ENCODE peak calls at places on chromosomes 5 and 9, in four cellular contexts. One of them, this sample, is unnamed.
A peak's percentile ranks its signal among the peaks of the same experiment; 100 is the strongest.

GRCh38 chr5:143594913-143595818 is 191.7 kb upstream of the NR3C1 start:
- DNase-seq in heart right ventricle: no peak
- DNase-seq in foreskin keratinocyte: peak; percentile 48
- DNase-seq in ovary: no peak
- DNase-seq in this sample: no peak

GRCh38 chr9:127397722-127398647 is 1.0 kb downstream of the SLC2A8 start:
- DNase-seq in heart right ventricle: peak; percentile 39
- DNase-seq in foreskin keratinocyte: no peak
- DNase-seq in ovary: peak; percentile 67
- DNase-seq in this sample: peak; percentile 70

GRCh38 chr5:150599917-150600511 is 40.4 kb upstream of the SYNPO start:
- DNase-seq in ovary: peak; percentile 91
- DNase-seq in heart right ventricle: peak; percentile 91
- DNase-seq in foreskin keratinocyte: peak; percentile 93
- DNase-seq in this sample: peak; percentile 83

GRCh38 chr5:76960004-76960625 is 7.3 kb downstream of the CRHBP start:
- DNase-seq in heart right ventricle: no peak
- DNase-seq in ovary: no peak
- DNase-seq in foreskin keratinocyte: peak; percentile 63
- DNase-seq in this sample: no peak

GRCh38 chr9:136613824-136614371 is 48.8 kb upstream of the EGFL7 start:
- DNase-seq in heart right ventricle: no peak
- DNase-seq in foreskin keratinocyte: no peak
- DNase-seq in ovary: no peak
- DNase-seq in this sample: no peak

GRCh38 chr5:57595530-57596098 is 113.0 kb upstream of the ACTBL2 start:
- DNase-seq in ovary: no peak
- DNase-seq in foreskin keratinocyte: no peak
- DNase-seq in heart right ventricle: no peak
- DNase-seq in this sample: no peak

GRCh38 chr5:147369742-147370374 is 135.0 kb downstream of the STK32A start:
- DNase-seq in foreskin keratinocyte: no peak
- DNase-seq in ovary: no peak
- DNase-seq in heart right ventricle: no peak
- DNase-seq in this sample: no peak

GRCh38 chr5:122756263-122756911 is 18.5 kb upstream of the SNX2 start:
- DNase-seq in foreskin keratinocyte: peak; percentile 82
- DNase-seq in heart right ventricle: no peak
- DNase-seq in ovary: no peak
- DNase-seq in this sample: no peak

GRCh38 chr9:115604831-115605483 is 487.0 kb upstream of the TNC start:
- DNase-seq in ovary: no peak
- DNase-seq in foreskin keratinocyte: peak; percentile 82
- DNase-seq in heart right ventricle: peak; percentile 5
- DNase-seq in this sample: no peak

GRCh38 chr9:84283895-84284294 is 56.7 kb downstream of the SLC28A3 start:
- DNase-seq in heart right ventricle: no peak
- DNase-seq in foreskin keratinocyte: no peak
- DNase-seq in ovary: no peak
- DNase-seq in this sample: no peak

DNA sequence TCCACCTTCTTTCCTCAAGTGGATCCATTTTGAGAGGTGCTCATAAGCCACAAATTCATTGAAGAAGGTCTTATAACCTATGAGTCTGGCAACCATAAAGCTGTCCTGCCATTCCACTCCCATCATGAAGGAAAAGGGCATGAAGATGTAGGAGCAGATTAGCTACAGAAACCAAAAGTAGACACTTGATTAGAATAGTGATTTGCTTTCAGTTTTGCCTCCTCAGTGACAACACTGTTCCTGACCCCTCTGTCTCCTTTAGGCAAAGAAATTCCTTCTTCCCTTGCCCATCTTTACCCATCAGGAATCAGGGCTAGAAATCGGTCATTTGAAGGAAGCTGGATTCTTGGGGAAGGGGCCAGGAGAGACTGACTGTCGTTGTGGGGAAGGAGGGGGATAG is 55.2 kb downstream of the SLC28A3 start:
- DNase-seq in heart right ventricle: no peak
- DNase-seq in foreskin keratinocyte: no peak
- DNase-seq in ovary: no peak
- DNase-seq in this sample: no peak
- H3K4me1 ChIP-seq in heart right ventricle: no peaks in the 10 kb centered on the region
- H3K4me1 ChIP-seq in foreskin keratinocyte: no peaks in the 10 kb centered on the region
- H3K4me1 ChIP-seq in ovary: peaks cover 2% of the 10 kb centered on the region
- H3K4me1 ChIP-seq in this sample: no peaks in the 10 kb centered on the region

GRCh38 chr5:134411228-134411545 is 494 bp downstream of the CDKN2AIPNL start:
- DNase-seq in heart right ventricle: no peak
- DNase-seq in ovary: no peak
- DNase-seq in foreskin keratinocyte: no peak
- DNase-seq in this sample: no peak

GRCh38 chr5:134410822-134411221 is 859 bp downstream of the CDKN2AIPNL start:
- DNase-seq in ovary: no peak
- DNase-seq in heart right ventricle: no peak
- DNase-seq in foreskin keratinocyte: no peak
- DNase-seq in this sample: no peak

GRCh38 chr5:134413046-134413445 is 1.4 kb upstream of the CDKN2AIPNL start:
- DNase-seq in heart right ventricle: no peak
- DNase-seq in ovary: no peak
- DNase-seq in foreskin keratinocyte: no peak
- DNase-seq in this sample: no peak

GRCh38 chr5:134409321-134409720 is 2.4 kb downstream of the CDKN2AIPNL start:
- DNase-seq in ovary: no peak
- DNase-seq in heart right ventricle: no peak
- DNase-seq in foreskin keratinocyte: peak; percentile 47
- DNase-seq in this sample: no peak

DNA sequence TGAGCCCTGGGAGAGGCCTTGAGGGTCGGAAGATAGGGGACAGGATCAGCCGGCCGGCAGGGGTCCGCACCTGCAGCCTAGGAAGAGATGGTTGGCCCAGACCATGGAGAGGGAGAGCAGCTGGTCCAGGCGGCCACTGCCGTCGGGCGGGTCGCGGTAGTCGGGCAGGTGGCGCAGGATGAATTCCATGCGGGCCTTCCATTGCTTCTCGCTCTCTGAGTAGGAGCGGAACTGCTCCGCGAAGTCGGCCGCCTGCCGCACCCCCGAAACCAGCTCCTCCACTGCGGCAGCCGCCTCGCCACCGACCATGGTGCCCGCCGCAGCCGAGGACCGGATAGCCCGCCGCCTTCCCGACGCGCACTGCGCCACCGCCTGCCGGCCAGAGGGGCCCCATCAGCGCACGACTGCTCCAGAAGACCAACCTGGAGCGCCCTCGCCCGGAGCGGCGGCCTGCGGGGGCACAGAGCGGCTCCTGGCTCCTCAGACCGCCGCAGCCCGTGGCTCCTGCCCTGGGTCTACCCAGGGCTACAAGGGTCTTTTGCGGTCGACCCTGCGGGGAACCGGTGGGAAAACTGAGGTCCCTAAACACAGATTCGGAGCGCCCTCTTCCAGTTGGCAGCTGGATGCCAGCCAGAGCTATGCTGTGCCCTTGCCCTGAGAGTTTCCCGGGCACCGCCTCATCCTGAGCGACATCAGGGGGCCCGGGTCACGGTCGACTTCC is at the start of gene CDKN2AIPNL:
- DNase-seq in foreskin keratinocyte: peak; percentile 72
- DNase-seq in ovary: peak; percentile 91
- DNase-seq in heart right ventricle: peak; percentile 92
- DNase-seq in this sample: peak; percentile 94
- TF ChIP-seq CTCF in foreskin keratinocyte: peak; percentile 94
- TF ChIP-seq CTCF in ovary: peak; percentile 88
- TF ChIP-seq CTCF in heart right ventricle: peak; percentile 83
- TF ChIP-seq CTCF in this sample: peak; percentile 85

DNA sequence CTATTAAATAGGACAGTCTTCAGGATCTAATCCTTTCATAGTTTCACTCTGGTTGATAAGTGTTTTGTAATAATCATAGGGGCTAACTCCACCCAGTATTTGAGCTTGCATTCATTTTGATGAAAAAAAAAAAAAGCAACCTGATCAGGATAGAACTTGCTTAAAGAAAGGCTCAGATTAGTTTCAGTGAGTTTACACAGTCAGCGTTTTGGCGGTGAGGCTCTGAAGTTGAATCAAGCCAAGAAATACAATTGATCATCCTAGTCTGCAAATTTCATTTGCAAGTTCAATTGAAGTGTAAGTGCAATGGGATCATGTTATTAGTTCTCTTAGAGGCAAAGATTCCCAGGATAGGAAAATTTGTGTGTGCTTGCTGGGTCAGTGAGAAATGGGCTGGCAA is 159.7 kb upstream of the ELL2 start:
- DNase-seq in ovary: no peak
- DNase-seq in foreskin keratinocyte: peak; percentile 71
- DNase-seq in heart right ventricle: no peak
- DNase-seq in this sample: no peak
- H3K4me1 ChIP-seq in ovary: no peaks in the 10 kb centered on the region
- H3K4me1 ChIP-seq in foreskin keratinocyte: peaks cover 55% of the 10 kb centered on the region
- H3K4me1 ChIP-seq in heart right ventricle: peaks cover 16% of the 10 kb centered on the region
- H3K4me1 ChIP-seq in this sample: no peaks in the 10 kb centered on the region

GRCh38 chr5:60672693-60673264 is 27.2 kb downstream of the DEPDC1B start:
- DNase-seq in foreskin keratinocyte: no peak
- DNase-seq in heart right ventricle: no peak
- DNase-seq in ovary: no peak
- DNase-seq in this sample: no peak

GRCh38 chr5:60674670-60675069 is 25.3 kb downstream of the DEPDC1B start:
- DNase-seq in foreskin keratinocyte: no peak
- DNase-seq in heart right ventricle: no peak
- DNase-seq in ovary: no peak
- DNase-seq in this sample: no peak

GRCh38 chr5:60674251-60674650 is 25.7 kb downstream of the DEPDC1B start:
- DNase-seq in ovary: no peak
- DNase-seq in foreskin keratinocyte: no peak
- DNase-seq in heart right ventricle: no peak
- DNase-seq in this sample: no peak

GRCh38 chr5:60671899-60672692 is 27.9 kb downstream of the DEPDC1B start:
- DNase-seq in heart right ventricle: no peak
- DNase-seq in ovary: no peak
- DNase-seq in foreskin keratinocyte: no peak
- DNase-seq in this sample: no peak

DNA sequence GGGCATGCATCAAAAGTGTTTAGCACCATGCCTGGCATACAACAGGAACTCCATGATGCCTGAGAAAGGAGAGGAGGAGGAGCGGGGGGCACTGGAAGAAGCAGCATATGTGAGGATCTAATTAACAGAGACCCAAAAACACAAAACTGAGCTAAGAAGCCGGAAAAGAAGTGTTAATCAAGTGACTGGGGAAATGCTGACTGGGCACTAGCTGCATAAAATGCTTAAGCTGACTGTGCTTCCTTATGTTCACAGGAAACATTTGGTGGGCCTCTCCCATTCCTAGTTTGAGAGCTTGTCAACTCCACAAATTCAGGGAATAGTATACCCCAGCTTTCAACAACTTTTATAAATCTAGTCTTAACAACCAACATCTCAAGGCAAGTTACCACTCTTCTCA is 26.6 kb downstream of the DEPDC1B start:
- DNase-seq in heart right ventricle: no peak
- DNase-seq in ovary: no peak
- DNase-seq in foreskin keratinocyte: no peak
- DNase-seq in this sample: no peak
- TF ChIP-seq CTCF in heart right ventricle: no peak
- TF ChIP-seq CTCF in ovary: no peak
- TF ChIP-seq CTCF in foreskin keratinocyte: no peak
- TF ChIP-seq CTCF in this sample: no peak